ENCODE peak calls at places on chromosomes 4 and X, in five cellular contexts. R is BJ, G is upper lobe of left lung, B is tibial nerve, H is cardiac muscle cell. S is an unnamed sample.

GRCh38 chr4:185644408-185644807 is 109.1 kb upstream of the PDLIM3 start:
- DNase-seq in R (no peak), G (no peak), B (no peak), H (no peak), S (no peak)

GRCh38 chr4:52594961-52595360 is 64.1 kb downstream of the USP46 start:
- DNase-seq in R (no peak), G (no peak), B (no peak), H (no peak), S (no peak)

GRCh38 chr4:79823148-79823763 is 249.8 kb downstream of the ANTXR2 start:
- DNase-seq in R (peak; percentile 5), G (no peak), B (no peak), H (no peak), S (peak; percentile 3)

GRCh38 chr4:181962321-181962720 is 280.9 kb upstream of the TENM3 start:
- DNase-seq in R (no peak), G (no peak), B (no peak), H (no peak), S (no peak)

GRCh38 chrX:134020910-134021309 is 35.5 kb upstream of the GPC3 start:
- DNase-seq in R (no peak), G (no peak), B (no peak), H (peak; percentile 30), S (peak; percentile 22)

GRCh38 chrX:104108955-104109354 is 3.4 kb upstream of the ZCCHC18 start:
- DNase-seq in R (no peak), G (no peak), B (no peak), H (no peak), S (no peak)

GRCh38 chr4:86993909-86994672 is 59.3 kb downstream of the AFF1 start:
- DNase-seq in R (no peak), G (no peak), B (no peak), H (no peak), S (no peak)

GRCh38 chrX:111165902-111166301 is 69.9 kb downstream of the PAK3 start:
- DNase-seq in R (no peak), G (no peak), B (no peak), H (no peak), S (no peak)

GRCh38 chrX:52082578-52082977 is 13.6 kb upstream of the MAGED4B start:
- DNase-seq in R (no peak), G (no peak), B (no peak), H (no peak), S (no peak)

GRCh38 chrX:72048515-72049455 is 82.9 kb downstream of the RTL5 start:
- DNase-seq in R (no peak), G (no peak), B (no peak), H (no peak), S (no peak)

GRCh38 chr4:158302076-158302866 is 92.0 kb downstream of the TMEM144 start:
- DNase-seq in R (peak; percentile 78), G (no peak), B (no peak), H (no peak), S (peak; percentile 95)

GRCh38 chrX:132877954-132878536 is 80.4 kb downstream of the HS6ST2 start:
- DNase-seq in R (no peak), G (no peak), B (no peak), H (no peak), S (peak; percentile 27)

GRCh38 chrX:18422325-18422724 is 3.1 kb upstream of the CDKL5 start:
- DNase-seq in R (peak; percentile 57), G (no peak), B (no peak), H (no peak), S (peak; percentile 83)
- TF ChIP-seq CTCF in R (no peak), G (no peak), B (no peak), H (no peak), S (peak; percentile 21)

GRCh38 chrX:18410038-18410437 is 15.4 kb upstream of the CDKL5 start:
- DNase-seq in R (no peak), G (peak; percentile 21), B (no peak), H (peak; percentile 32), S (peak; percentile 62)
- TF ChIP-seq CTCF in R (peak; percentile 34), G (peak; percentile 12), B (no peak), H (peak; percentile 28), S (peak; percentile 45)

GRCh38 chr4:36420111-36420679 is 138.8 kb downstream of the DTHD1 start:
- DNase-seq in R (no peak), G (no peak), B (no peak), H (no peak), S (no peak)
- TF ChIP-seq CTCF in R (no peak), G (no peak), B (no peak), H (no peak), S (no peak)

GRCh38 chr4:28772796-28773195 is 1912.2 kb downstream of the STIM2 start:
- DNase-seq in R (no peak), G (no peak), B (no peak), H (no peak), S (no peak)
- TF ChIP-seq CTCF in R (no peak), G (no peak), B (no peak), H (no peak), S (no peak)

S was measured in epithelial cell of esophagus.